ENCODE peak calls at places on chromosomes 3 and 15, in four cellular contexts. One of them, this sample, is unnamed.

GRCh38 chr15:93378547-93378946 is 289.5 kb upstream of the RGMA start:
- DNase-seq in dorsolateral prefrontal cortex: no peak
- DNase-seq in astrocyte of the spinal cord: no peak
- DNase-seq in heart left ventricle: no peak
- DNase-seq in this sample: no peak

GRCh38 chr3:149120051-149120972 is 9.1 kb upstream of the HPS3 start:
- DNase-seq in dorsolateral prefrontal cortex: no peak
- DNase-seq in astrocyte of the spinal cord: peak
- DNase-seq in heart left ventricle: no peak
- DNase-seq in this sample: peak

GRCh38 chr3:60000311-60001105 is 950.7 kb upstream of the CFAP20DC start:
- DNase-seq in dorsolateral prefrontal cortex: no peak
- DNase-seq in astrocyte of the spinal cord: no peak
- DNase-seq in heart left ventricle: no peak
- DNase-seq in this sample: no peak

GRCh38 chr3:150346956-150347863 is 60.9 kb upstream of the TSC22D2 start:
- DNase-seq in dorsolateral prefrontal cortex: no peak
- DNase-seq in astrocyte of the spinal cord: peak
- DNase-seq in heart left ventricle: no peak
- DNase-seq in this sample: peak

GRCh38 chr3:195913382-195913781 is 5.0 kb upstream of the TNK2 start:
- DNase-seq in dorsolateral prefrontal cortex: no peak
- DNase-seq in astrocyte of the spinal cord: no peak
- DNase-seq in heart left ventricle: no peak
- DNase-seq in this sample: no peak

GRCh38 chr15:77107531-77108355 is 36.8 kb upstream of the TSPAN3 start:
- DNase-seq in dorsolateral prefrontal cortex: peak
- DNase-seq in astrocyte of the spinal cord: peak
- DNase-seq in heart left ventricle: no peak
- DNase-seq in this sample: peak

GRCh38 chr3:16720367-16720766 is 115.1 kb upstream of the DAZL start:
- DNase-seq in dorsolateral prefrontal cortex: no peak
- DNase-seq in astrocyte of the spinal cord: peak
- DNase-seq in heart left ventricle: no peak
- DNase-seq in this sample: no peak

GRCh38 chr3:18989237-18989812 is 159.0 kb upstream of the KCNH8 start:
- DNase-seq in dorsolateral prefrontal cortex: no peak
- DNase-seq in astrocyte of the spinal cord: no peak
- DNase-seq in heart left ventricle: no peak
- DNase-seq in this sample: no peak

GRCh38 chr3:78041486-78041885 is 1001.6 kb downstream of the ROBO2 start:
- DNase-seq in dorsolateral prefrontal cortex: no peak
- DNase-seq in astrocyte of the spinal cord: peak
- DNase-seq in heart left ventricle: no peak
- DNase-seq in this sample: no peak

GRCh38 chr3:117145677-117146076 is 436.1 kb downstream of the TUSC7 start:
- DNase-seq in dorsolateral prefrontal cortex: no peak
- DNase-seq in astrocyte of the spinal cord: no peak
- DNase-seq in heart left ventricle: no peak
- DNase-seq in this sample: peak

GRCh38 chr3:73766599-73767378 is 142.0 kb upstream of the PDZRN3 start:
- DNase-seq in dorsolateral prefrontal cortex: no peak
- DNase-seq in astrocyte of the spinal cord: peak
- DNase-seq in heart left ventricle: no peak
- DNase-seq in this sample: peak

GRCh38 chr3:151644005-151644685 is 89.6 kb upstream of the AADACL2 start:
- DNase-seq in dorsolateral prefrontal cortex: no peak
- DNase-seq in astrocyte of the spinal cord: no peak
- DNase-seq in heart left ventricle: no peak
- DNase-seq in this sample: no peak

GRCh38 chr15:31740203-31740602 is 290.1 kb upstream of the CHRNA7 start:
- DNase-seq in dorsolateral prefrontal cortex: peak
- DNase-seq in astrocyte of the spinal cord: no peak
- DNase-seq in heart left ventricle: no peak
- DNase-seq in this sample: no peak

GRCh38 chr15:71337197-71337845 is 222.1 kb downstream of the THSD4 start:
- DNase-seq in dorsolateral prefrontal cortex: no peak
- DNase-seq in astrocyte of the spinal cord: no peak
- DNase-seq in heart left ventricle: no peak
- DNase-seq in this sample: no peak

GRCh38 chr3:50274371-50275104 is 4.3 kb upstream of the LSMEM2 start:
- DNase-seq in dorsolateral prefrontal cortex: no peak
- DNase-seq in astrocyte of the spinal cord: peak
- DNase-seq in heart left ventricle: no peak
- DNase-seq in this sample: peak

GRCh38 chr3:18047052-18047451 is 304.6 kb upstream of the TBC1D5 start:
- DNase-seq in dorsolateral prefrontal cortex: no peak
- DNase-seq in astrocyte of the spinal cord: peak
- DNase-seq in heart left ventricle: no peak
- DNase-seq in this sample: peak

GRCh38 chr3:58059349-58060321 is 51.4 kb downstream of the FLNB start:
- DNase-seq in dorsolateral prefrontal cortex: no peak
- DNase-seq in astrocyte of the spinal cord: peak
- DNase-seq in heart left ventricle: no peak
- DNase-seq in this sample: peak

GRCh38 chr3:43691120-43692002 is 623 bp downstream of the ABHD5 start:
- DNase-seq in dorsolateral prefrontal cortex: peak
- DNase-seq in astrocyte of the spinal cord: peak
- DNase-seq in heart left ventricle: peak
- DNase-seq in this sample: peak

GRCh38 chr3:132135628-132136333 is 101.0 kb upstream of the CPNE4 start:
- DNase-seq in dorsolateral prefrontal cortex: no peak
- DNase-seq in astrocyte of the spinal cord: peak
- DNase-seq in heart left ventricle: no peak
- DNase-seq in this sample: peak

GRCh38 chr3:134737520-134737919 is 57.5 kb upstream of the EPHB1 start:
- DNase-seq in dorsolateral prefrontal cortex: no peak
- DNase-seq in astrocyte of the spinal cord: no peak
- DNase-seq in heart left ventricle: no peak
- DNase-seq in this sample: no peak

GRCh38 chr15:66228807-66229557 is 24.6 kb downstream of the MEGF11 start:
- DNase-seq in dorsolateral prefrontal cortex: no peak
- DNase-seq in astrocyte of the spinal cord: no peak
- DNase-seq in heart left ventricle: no peak
- DNase-seq in this sample: no peak

GRCh38 chr15:60444289-60444912 is 34.5 kb downstream of the ICE2 start:
- DNase-seq in dorsolateral prefrontal cortex: no peak
- DNase-seq in astrocyte of the spinal cord: peak
- DNase-seq in heart left ventricle: no peak
- DNase-seq in this sample: peak

GRCh38 chr3:14577897-14578296 is 37.8 kb upstream of the GRIP2 start:
- DNase-seq in dorsolateral prefrontal cortex: no peak
- DNase-seq in astrocyte of the spinal cord: no peak
- DNase-seq in heart left ventricle: no peak
- DNase-seq in this sample: no peak

GRCh38 chr3:14418670-14419250 is 16.4 kb downstream of the SLC6A6 start:
- DNase-seq in dorsolateral prefrontal cortex: no peak
- DNase-seq in astrocyte of the spinal cord: no peak
- DNase-seq in heart left ventricle: no peak
- DNase-seq in this sample: no peak

GRCh38 chr15:68277131-68277604 is 377 bp upstream of the FEM1B start:
- DNase-seq in dorsolateral prefrontal cortex: peak
- DNase-seq in astrocyte of the spinal cord: no peak
- DNase-seq in heart left ventricle: no peak
- DNase-seq in this sample: peak

GRCh38 chr15:91132079-91132478 is 32.0 kb downstream of the SV2B start:
- DNase-seq in dorsolateral prefrontal cortex: no peak
- DNase-seq in astrocyte of the spinal cord: no peak
- DNase-seq in heart left ventricle: no peak
- DNase-seq in this sample: no peak

GRCh38 chr3:51967384-51968174 is at the start of gene PCBP4:
- DNase-seq in dorsolateral prefrontal cortex: peak
- DNase-seq in astrocyte of the spinal cord: peak
- DNase-seq in heart left ventricle: peak
- DNase-seq in this sample: peak

GRCh38 chr3:117398166-117398954 is 688.8 kb downstream of the TUSC7 start:
- DNase-seq in dorsolateral prefrontal cortex: peak
- DNase-seq in astrocyte of the spinal cord: no peak
- DNase-seq in heart left ventricle: no peak
- DNase-seq in this sample: no peak

GRCh38 chr3:12981631-12982265 is 91.5 kb downstream of the IQSEC1 start:
- DNase-seq in dorsolateral prefrontal cortex: no peak
- DNase-seq in astrocyte of the spinal cord: no peak
- DNase-seq in heart left ventricle: no peak
- DNase-seq in this sample: no peak

GRCh38 chr3:113783463-113783862 is 36.6 kb downstream of the ATP6V1A start:
- DNase-seq in dorsolateral prefrontal cortex: no peak
- DNase-seq in astrocyte of the spinal cord: peak
- DNase-seq in heart left ventricle: no peak
- DNase-seq in this sample: peak

GRCh38 chr15:31887246-31887645 is 143.1 kb upstream of the CHRNA7 start:
- DNase-seq in dorsolateral prefrontal cortex: no peak
- DNase-seq in astrocyte of the spinal cord: no peak
- DNase-seq in heart left ventricle: no peak
- DNase-seq in this sample: no peak

GRCh38 chr15:36877294-36877693 is 223.1 kb downstream of the MEIS2 start:
- DNase-seq in dorsolateral prefrontal cortex: no peak
- DNase-seq in astrocyte of the spinal cord: no peak
- DNase-seq in heart left ventricle: no peak
- DNase-seq in this sample: no peak

GRCh38 chr3:197782230-197782629 is 8.8 kb upstream of the LRCH3 start:
- DNase-seq in dorsolateral prefrontal cortex: no peak
- DNase-seq in astrocyte of the spinal cord: no peak
- DNase-seq in heart left ventricle: no peak
- DNase-seq in this sample: no peak

GRCh38 chr3:78580691-78581090 is 1187.1 kb downstream of the ROBO1 start:
- DNase-seq in dorsolateral prefrontal cortex: no peak
- DNase-seq in astrocyte of the spinal cord: no peak
- DNase-seq in heart left ventricle: no peak
- DNase-seq in this sample: peak

GRCh38 chr3:164640586-164640985 is 437.7 kb downstream of the SI start:
- DNase-seq in dorsolateral prefrontal cortex: no peak
- DNase-seq in astrocyte of the spinal cord: no peak
- DNase-seq in heart left ventricle: no peak
- DNase-seq in this sample: no peak

DNA sequence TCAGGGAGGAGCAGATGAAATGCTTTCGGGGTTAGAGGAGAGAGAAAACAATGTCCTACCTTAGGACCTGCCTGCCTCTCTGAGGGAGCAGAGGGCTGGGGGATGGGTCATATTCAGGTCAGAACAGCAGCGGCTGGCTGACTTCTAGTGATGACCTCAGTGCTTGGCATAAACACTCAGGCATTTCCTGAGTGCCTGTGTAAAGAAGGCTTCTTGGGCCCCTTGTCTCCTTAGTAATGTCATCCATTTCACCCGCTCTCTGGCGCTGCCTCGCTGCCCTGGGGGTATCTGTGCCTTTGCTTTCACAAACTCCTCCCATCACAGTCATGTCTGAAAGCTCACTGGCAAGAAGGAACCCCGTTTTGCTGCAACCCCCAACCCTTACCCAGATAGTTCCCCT is 82.9 kb upstream of the GSK3B start:
- DNase-seq in dorsolateral prefrontal cortex: no peak
- DNase-seq in astrocyte of the spinal cord: peak
- DNase-seq in heart left ventricle: no peak
- DNase-seq in this sample: peak
- TF ChIP-seq CTCF in dorsolateral prefrontal cortex: no peak
- TF ChIP-seq CTCF in astrocyte of the spinal cord: peak
- TF ChIP-seq CTCF in heart left ventricle: peak
- TF ChIP-seq CTCF in this sample: no peak

GRCh38 chr15:25058080-25058785 is 103.4 kb downstream of the SNRPN start:
- DNase-seq in dorsolateral prefrontal cortex: no peak
- DNase-seq in astrocyte of the spinal cord: no peak
- DNase-seq in heart left ventricle: peak
- DNase-seq in this sample: no peak
- H3K4me3 ChIP-seq in dorsolateral prefrontal cortex: no peak
- H3K4me3 ChIP-seq in astrocyte of the spinal cord: no peak
- H3K4me3 ChIP-seq in heart left ventricle: no peak
- H3K4me3 ChIP-seq in this sample: no peak

DNA sequence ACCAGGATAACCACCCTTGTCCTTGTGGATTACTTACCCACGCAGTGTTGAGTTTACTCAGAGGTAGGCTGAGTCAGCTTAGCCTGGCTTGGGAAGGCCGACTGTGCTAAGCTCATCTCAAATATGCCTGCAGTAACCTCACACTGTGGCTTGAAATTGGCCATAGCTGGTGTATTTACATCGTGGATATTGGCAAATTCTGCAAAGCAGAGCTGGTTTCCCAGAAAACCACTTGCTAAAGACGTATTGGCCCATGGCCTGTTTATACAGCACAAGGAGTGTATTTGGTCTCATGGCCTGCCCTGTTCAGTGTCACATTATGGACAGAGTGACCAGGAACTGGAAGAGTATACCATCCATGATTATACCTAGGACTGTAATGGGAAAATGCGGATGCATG is 170.5 kb upstream of the UBE3A start:
- DNase-seq in dorsolateral prefrontal cortex: no peak
- DNase-seq in astrocyte of the spinal cord: no peak
- DNase-seq in heart left ventricle: no peak
- DNase-seq in this sample: no peak
- TF ChIP-seq CTCF in dorsolateral prefrontal cortex: no peak
- TF ChIP-seq CTCF in astrocyte of the spinal cord: no peak
- TF ChIP-seq CTCF in heart left ventricle: no peak
- TF ChIP-seq CTCF in this sample: no peak

GRCh38 chr3:48425281-48425812 is 4.5 kb downstream of the PLXNB1 start:
- DNase-seq in dorsolateral prefrontal cortex: no peak
- DNase-seq in astrocyte of the spinal cord: no peak
- DNase-seq in heart left ventricle: peak
- DNase-seq in this sample: no peak
- H3K4me3 ChIP-seq in dorsolateral prefrontal cortex: no peak
- H3K4me3 ChIP-seq in astrocyte of the spinal cord: no peak
- H3K4me3 ChIP-seq in heart left ventricle: no peak
- H3K4me3 ChIP-seq in this sample: no peak

This sample was measured in foreskin fibroblast.